ENCODE peak calls at places on chromosomes 4 and X, in six cellular contexts. D is activated naive CD4-positive, alpha-beta T cell treated with anti-CD3 and anti-CD28 coated beads, Interleukin-2, amount 10 ng/mL, durations not matched to agents 7 days and 5 days; C is germinal center; Z is fibroblast of the aortic adventitia; R is BJ; B is astrocyte of the hippocampus. V is an unnamed sample.

GRCh38 chrX:44651347-44651746 is 108.7 kb upstream of the FUNDC1 start:
- DNase-seq in B (no peak), R (no peak), Z (no peak), C (no peak), D (no peak), V (no peak)

GRCh38 chrX:19593684-19594083 is 78.4 kb upstream of the MAP3K15 start:
- DNase-seq in B (peak), Z (peak), C (peak), R (no peak), D (peak), V (peak)

GRCh38 chr4:102759835-102760644 is 728 bp downstream of the MANBA start:
- DNase-seq in C (peak), R (no peak), B (peak), D (peak), Z (peak), V (peak)

GRCh38 chr4:150229538-150229937 is 151.3 kb downstream of the DCLK2 start:
- DNase-seq in C (no peak), D (no peak), Z (peak), B (peak), R (no peak), V (no peak)

GRCh38 chr4:8391972-8392371 is 48.6 kb downstream of the ACOX3 start:
- DNase-seq in B (peak), Z (peak), R (no peak), D (no peak), C (peak), V (no peak)

GRCh38 chr4:48963042-48963679 is 22.9 kb upstream of the CWH43 start:
- DNase-seq in Z (peak), C (peak), B (peak), R (no peak), D (peak), V (peak)

GRCh38 chr4:152138451-152138850 is 377.6 kb upstream of the GATB start:
- DNase-seq in B (no peak), R (no peak), Z (no peak), C (no peak), D (peak), V (no peak)

GRCh38 chr4:52714597-52715254 is 36.5 kb downstream of the ERVMER34-1 start:
- DNase-seq in C (no peak), D (no peak), Z (peak), B (no peak), R (no peak), V (no peak)

GRCh38 chrX:121853762-121854613 is 806.6 kb downstream of the GLUD2 start:
- DNase-seq in Z (no peak), C (no peak), B (no peak), D (no peak), R (no peak), V (no peak)

V was measured in NCI-H146.